ENCODE peak calls at places on chromosomes 7 and 10, in five cellular contexts. G is HCT116, L is OCI-LY7, N is keratinocyte, F is IMR-90. W is an unnamed sample.

GRCh38 chr7:46003896-46004875 is 83.1 kb upstream of the IGFBP3 start:
- DNase-seq in G (peak), N (peak), F (peak), L (no peak), W (peak)

GRCh38 chr10:110762849-110763211 is 108.9 kb upstream of the PDCD4 start:
- DNase-seq in L (no peak), N (no peak), F (no peak), G (no peak), W (no peak)

GRCh38 chr10:76297787-76298281 is 866.4 kb downstream of the LRMDA start:
- DNase-seq in N (no peak), G (no peak), L (no peak), F (no peak), W (no peak)

GRCh38 chr7:10655031-10655430 is 318.6 kb upstream of the PHF14 start:
- DNase-seq in L (no peak), G (no peak), N (no peak), F (no peak), W (no peak)

GRCh38 chr7:136123352-136123751 is 146.2 kb upstream of the MTPN start:
- DNase-seq in L (no peak), F (no peak), G (no peak), N (no peak), W (no peak)

GRCh38 chr10:95363303-95363912 is 72.6 kb upstream of the PDLIM1 start:
- DNase-seq in N (no peak), F (peak), G (peak), L (peak), W (peak)

GRCh38 chr7:24290004-24290641 is 6.1 kb downstream of the NPY start:
- DNase-seq in N (peak), G (peak), L (peak), F (peak), W (peak)

GRCh38 chr10:4303045-4303444 is 518.0 kb upstream of the KLF6 start:
- DNase-seq in L (no peak), F (peak), G (no peak), N (no peak), W (peak)

GRCh38 chr10:126939706-126940105 is 34.5 kb downstream of the DOCK1 start:
- DNase-seq in L (no peak), N (no peak), G (no peak), F (no peak), W (no peak)

GRCh38 chr7:149776305-149776704 is 2.9 kb upstream of the ZNF467 start:
- DNase-seq in G (no peak), N (no peak), F (peak), L (no peak), W (no peak)

GRCh38 chr10:125455855-125456254 is 227.1 kb downstream of the TEX36 start:
- DNase-seq in N (no peak), G (no peak), L (no peak), F (no peak), W (no peak)

GRCh38 chr7:121049028-121049791 is 60.7 kb downstream of the CPED1 start:
- DNase-seq in F (peak), G (no peak), N (no peak), L (no peak), W (no peak)

GRCh38 chr7:125253454-125254182 is 324.0 kb upstream of the POT1 start:
- DNase-seq in G (no peak), L (no peak), F (no peak), N (peak), W (no peak)

GRCh38 chr10:101224910-101225823 is 4.1 kb downstream of the LBX1 start:
- DNase-seq in G (no peak), L (no peak), F (no peak), N (no peak), W (no peak)

GRCh38 chr7:106108988-106109387 is 3.1 kb downstream of the SYPL1 start:
- DNase-seq in L (no peak), G (no peak), N (no peak), F (no peak), W (no peak)

GRCh38 chr10:73771722-73772279 is 10.0 kb upstream of the CHCHD1 start:
- DNase-seq in G (peak), L (peak), N (peak), F (peak), W (peak)

GRCh38 chr7:84364708-84365107 is 170.1 kb upstream of the SEMA3A start:
- DNase-seq in F (peak), L (no peak), N (no peak), G (no peak), W (peak)

GRCh38 chr10:122140477-122140902 is 130.6 kb upstream of the BTBD16 start:
- DNase-seq in N (peak), L (no peak), F (peak), G (no peak), W (peak)

GRCh38 chr7:84524714-84525694 is 330.4 kb upstream of the SEMA3A start:
- DNase-seq in L (no peak), G (no peak), F (peak), N (peak), W (peak)

GRCh38 chr7:36943591-36944430 is 219.5 kb upstream of the AOAH start:
- DNase-seq in N (no peak), L (peak), G (no peak), F (no peak), W (no peak)

GRCh38 chr7:151745090-151745638 is 131.8 kb downstream of the PRKAG2 start:
- DNase-seq in N (no peak), G (peak), F (peak), L (no peak), W (peak)

DNA sequence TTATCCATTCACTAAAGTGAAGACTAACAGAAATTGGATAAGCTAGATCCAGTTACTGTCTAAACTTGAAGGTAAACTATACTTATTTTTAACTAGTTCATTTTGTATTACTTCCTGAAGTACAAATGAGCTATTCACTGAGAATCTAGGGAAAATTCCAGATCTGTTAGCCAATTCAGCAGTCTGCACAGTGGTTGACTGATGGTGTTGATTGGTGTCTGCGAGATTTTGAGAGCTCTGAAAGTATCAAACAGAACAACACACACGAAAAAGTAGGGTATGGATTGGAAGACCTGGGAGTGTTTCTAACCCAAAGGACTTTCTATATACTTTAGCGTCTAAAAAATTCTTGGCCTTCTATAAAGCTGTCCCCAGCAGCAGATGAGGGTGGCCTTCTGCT is 33.6 kb upstream of the AGR2 start:
- DNase-seq in N (no peak), F (peak), G (no peak), L (no peak), W (peak)
- H2AFZ ChIP-seq in N (no peak), F (no peak), G (no peak), L (no peak), W (no peak)

GRCh38 chr10:94092848-94093247 is 99.1 kb downstream of the PLCE1 start:
- DNase-seq in L (no peak), F (peak), G (no peak), N (no peak), W (peak)

GRCh38 chr10:94098916-94099315 is 105.2 kb downstream of the PLCE1 start:
- DNase-seq in G (no peak), L (no peak), N (no peak), F (no peak), W (no peak)

GRCh38 chr10:94097656-94098055 is 103.9 kb downstream of the PLCE1 start:
- DNase-seq in G (no peak), F (peak), N (no peak), L (no peak), W (no peak)

GRCh38 chr10:94093286-94093905 is 99.7 kb downstream of the PLCE1 start:
- DNase-seq in F (peak), N (no peak), G (no peak), L (no peak), W (peak)

GRCh38 chr10:94094540-94094939 is 100.8 kb downstream of the PLCE1 start:
- DNase-seq in N (no peak), G (no peak), L (no peak), F (no peak), W (no peak)
- H2AFZ ChIP-seq in N (no peak), G (no peak), L (no peak), F (no peak), W (no peak)

GRCh38 chr7:41239596-41239995 is 463.3 kb downstream of the INHBA start:
- DNase-seq in N (no peak), G (no peak), F (no peak), L (no peak), W (no peak)
- H2AFZ ChIP-seq in N (no peak), G (no peak), F (no peak), L (no peak), W (no peak)

GRCh38 chr10:89206402-89207180 is 526 bp downstream of the CH25H start:
- DNase-seq in F (peak), N (no peak), L (no peak), G (no peak), W (peak)

GRCh38 chr10:89209718-89210117 is 2.6 kb upstream of the CH25H start:
- DNase-seq in G (no peak), L (no peak), F (no peak), N (no peak), W (no peak)

GRCh38 chr10:89204621-89205020 is 2.5 kb downstream of the CH25H start:
- DNase-seq in L (peak), G (no peak), N (no peak), F (no peak), W (no peak)

GRCh38 chr10:89207801-89208551 is 859 bp upstream of the CH25H start:
- DNase-seq in L (no peak), G (no peak), N (no peak), F (no peak), W (no peak)

DNA sequence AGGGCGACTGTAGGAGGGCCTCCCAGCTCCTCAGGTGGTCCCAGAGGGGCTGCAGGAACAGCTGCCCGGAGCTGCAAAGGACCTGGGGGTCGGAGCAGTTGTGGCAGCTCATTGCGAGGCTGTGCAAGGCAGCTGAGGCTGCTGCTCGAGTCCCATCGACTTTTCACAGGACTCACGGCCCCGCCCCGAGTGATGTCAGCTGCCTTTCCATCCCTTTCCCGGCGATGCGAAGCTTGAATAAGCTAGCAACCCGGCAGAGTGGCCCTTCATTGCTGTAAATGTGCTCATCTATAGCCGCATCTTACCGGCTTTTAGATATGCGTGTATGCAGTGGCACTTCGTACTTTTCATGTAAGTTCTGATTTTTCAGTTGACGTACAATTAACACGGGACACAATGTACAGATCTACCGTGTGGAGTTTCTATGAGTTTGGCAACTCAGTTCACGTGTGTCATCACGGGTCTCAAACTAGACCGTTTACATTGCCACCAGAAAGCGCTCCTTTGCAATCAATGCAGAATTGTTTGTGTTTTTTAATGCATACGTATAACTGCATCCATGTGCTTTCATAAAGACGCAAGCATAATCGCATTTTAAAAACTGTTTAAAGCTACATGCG is at the start of gene CH25H:
- DNase-seq in F (peak), L (no peak), N (no peak), G (no peak), W (peak)
- H2AFZ ChIP-seq in F (peak), L (no peak), N (peak), G (no peak), W (peak)

GRCh38 chr7:137925754-137926153 is 76.1 kb downstream of the CREB3L2 start:
- DNase-seq in G (no peak), L (no peak), N (no peak), F (no peak), W (no peak)
- H2AFZ ChIP-seq in G (no peak), L (no peak), N (no peak), F (no peak), W (no peak)